ENCODE peak calls at places on chromosomes 4 and X, in nine cellular contexts. L is stimulated activated CD4-positive, alpha-beta T cell treated with anti-CD3 and anti-CD28 coated beads, Interleukin-1b, Interleukin-23, amount 100 ng/mL, for 48 hours; B is right atrium auricular region; X is uterus; S is activated CD4-positive, alpha-beta T cell treated with anti-CD3 and anti-CD28 coated beads for 24 hours; J is ecto neural progenitor cell; G is NCI-H2081; Y is SIG-M5; C is Calu3. N is an unnamed sample.

GRCh38 chrX:10173331-10173900 is 16.6 kb downstream of the CLCN4 start:
- DNase-seq in L (no peak), B (peak; percentile 76), X (peak; percentile 78), S (no peak), J (no peak), G (no peak), Y (no peak), C (peak; percentile 52), N (no peak)

GRCh38 chrX:5617666-5618065 is 611.0 kb downstream of the NLGN4X start:
- DNase-seq in L (no peak), B (no peak), X (no peak), S (no peak), J (no peak), G (no peak), Y (no peak), C (no peak), N (no peak)

GRCh38 chr4:10582059-10582686 is 102.4 kb downstream of the CLNK start:
- DNase-seq in L (no peak), B (peak; percentile 61), X (peak; percentile 20), S (no peak), J (no peak), G (peak; percentile 68), Y (no peak), C (peak; percentile 4), N (no peak)

GRCh38 chrX:64291106-64291505 is 60.7 kb upstream of the ASB12 start:
- DNase-seq in L (no peak), B (no peak), X (no peak), S (no peak), J (no peak), G (no peak), Y (no peak), C (no peak), N (no peak)

GRCh38 chr4:183681119-183681518 is 22.0 kb downstream of the TRAPPC11 start:
- DNase-seq in L (no peak), B (no peak), X (no peak), S (no peak), J (no peak), G (no peak), Y (no peak), C (no peak), N (no peak)

GRCh38 chrX:41180194-41180902 is 95.1 kb downstream of the USP9X start:
- DNase-seq in L (peak; percentile 49), B (peak; percentile 62), X (peak; percentile 39), S (peak; percentile 25), J (no peak), G (peak; percentile 47), Y (no peak), C (peak; percentile 39), N (no peak)

GRCh38 chr4:153781717-153782416 is 7.0 kb downstream of the SFRP2 start:
- DNase-seq in L (no peak), B (no peak), X (no peak), S (no peak), J (no peak), G (no peak), Y (no peak), C (no peak), N (no peak)

GRCh38 chr4:107037188-107037587 is 1.1 kb upstream of the DKK2 start:
- DNase-seq in L (no peak), B (peak; percentile 59), X (peak; percentile 35), S (no peak), J (peak; percentile 81), G (peak; percentile 52), Y (no peak), C (no peak), N (no peak)

GRCh38 chr4:70559216-70559830 is 32.7 kb upstream of the AMBN start:
- DNase-seq in L (peak; percentile 19), B (no peak), X (peak; percentile 21), S (peak; percentile 1), J (peak; percentile 56), G (peak; percentile 32), Y (no peak), C (peak; percentile 53), N (no peak)

GRCh38 chr4:55736605-55737183 is 82.9 kb upstream of the EXOC1L start:
- DNase-seq in L (no peak), B (no peak), X (no peak), S (no peak), J (no peak), G (peak; percentile 10), Y (no peak), C (no peak), N (no peak)

GRCh38 chrX:17585006-17585405 is 152.3 kb upstream of the SCML1 start:
- DNase-seq in L (no peak), B (no peak), X (no peak), S (no peak), J (no peak), G (no peak), Y (no peak), C (no peak), N (no peak)